ENCODE peak calls at places on chromosomes 5 and 9, in four cellular contexts. X is IMR-90, A is neuronal stem cell, Z is H1. L is an unnamed sample. For H3K36me3, the result is how much of the 10 kb centered on the place peaks cover.

GRCh38 chr9:132383462-132383883 is 23.2 kb downstream of the TTF1 start:
- DNase-seq in A (no peak), X (no peak), Z (no peak), L (no peak)

GRCh38 chr9:91812191-91812590 is 137.8 kb downstream of the ROR2 start:
- DNase-seq in Z (peak), A (no peak), X (no peak), L (no peak)

GRCh38 chr9:128159073-128159783 is 837 bp upstream of the BBLN start:
- DNase-seq in Z (no peak), A (no peak), X (no peak), L (no peak)

GRCh38 chr5:95471447-95471846 is 80.3 kb downstream of the FAM81B start:
- DNase-seq in X (no peak), Z (no peak), A (no peak), L (no peak)

GRCh38 chr5:115460476-115460875 is 84.1 kb downstream of the FEM1C start:
- DNase-seq in A (no peak), Z (no peak), X (peak), L (no peak)

GRCh38 chr9:82645591-82645990 is 417.4 kb downstream of the RASEF start:
- DNase-seq in Z (no peak), A (no peak), X (no peak), L (no peak)

GRCh38 chr5:79564798-79565279 is 47.4 kb upstream of the TENT2 start:
- DNase-seq in X (no peak), A (no peak), Z (no peak), L (no peak)

GRCh38 chr5:39194466-39195136 is 24.8 kb downstream of the FYB1 start:
- DNase-seq in A (no peak), X (peak), Z (no peak), L (peak)

GRCh38 chr5:67265951-67266350 is 69.4 kb upstream of the CD180 start:
- DNase-seq in Z (no peak), A (no peak), X (no peak), L (no peak)

GRCh38 chr9:121930970-121931369 is 162.1 kb downstream of the TTLL11 start:
- DNase-seq in A (no peak), Z (no peak), X (no peak), L (no peak)

GRCh38 chr5:36985387-36985786 is 108.8 kb downstream of the NIPBL start:
- DNase-seq in Z (no peak), A (no peak), X (peak), L (no peak)

GRCh38 chr5:88819332-88819999 is 63.5 kb downstream of the MEF2C start:
- DNase-seq in Z (no peak), A (no peak), X (no peak), L (no peak)

GRCh38 chr9:117734082-117734481 is 29.9 kb downstream of the TLR4 start:
- DNase-seq in X (no peak), A (no peak), Z (no peak), L (no peak)

GRCh38 chr5:64273276-64273675 is 107.6 kb downstream of the RNF180 start:
- DNase-seq in A (no peak), X (peak), Z (no peak), L (no peak)

GRCh38 chr5:119354522-119355243 is 1.1 kb upstream of the TNFAIP8 start:
- DNase-seq in Z (no peak), X (no peak), A (no peak), L (no peak)

GRCh38 chr9:115414561-115414960 is 296.6 kb upstream of the TNC start:
- DNase-seq in A (no peak), Z (no peak), X (no peak), L (no peak)

GRCh38 chr5:122697171-122697570 is 77.7 kb upstream of the SNX2 start:
- DNase-seq in A (no peak), X (no peak), Z (no peak), L (no peak)

GRCh38 chr5:10701567-10702039 is 59.4 kb downstream of the DAP start:
- DNase-seq in X (peak), Z (peak), A (peak), L (peak)

GRCh38 chr9:69946800-69947437 is 96.7 kb upstream of the MAMDC2 start:
- DNase-seq in X (peak), Z (no peak), A (no peak), L (peak)

DNA sequence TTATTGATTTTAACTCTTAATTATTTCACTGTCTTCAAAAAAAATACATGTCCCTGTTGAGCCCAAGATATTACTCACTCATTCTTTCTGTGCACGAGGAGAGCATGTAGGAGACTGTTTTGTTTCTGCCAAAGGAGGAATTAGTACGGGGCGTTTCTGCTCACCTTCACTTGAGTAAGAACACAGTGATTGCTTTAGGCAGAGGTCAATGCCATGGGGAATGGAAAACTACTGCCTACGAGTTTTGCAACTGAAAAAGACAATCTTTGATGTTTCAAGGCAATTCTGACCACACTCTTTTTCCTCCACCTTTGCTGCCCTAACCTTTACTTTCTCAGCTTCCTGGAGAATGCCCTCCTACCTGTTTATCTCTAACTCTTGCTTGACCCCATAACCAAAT is 109.4 kb downstream of the CCDC192 start:
- DNase-seq in X (no peak), A (no peak), Z (no peak), L (peak)
- H2BK120ac ChIP-seq in X (peak), A (no peak), Z (no peak), L (no peak)

GRCh38 chr5:69099302-69099701 is 5.5 kb downstream of the SLC30A5 start:
- DNase-seq in X (no peak), A (no peak), Z (no peak), L (no peak)
- H3K36me3 ChIP-seq in X (under half), A (under half), Z (under half), L (under half)

GRCh38 chr5:154648706-154649105 is 106.5 kb upstream of the LARP1 start:
- DNase-seq in Z (no peak), A (no peak), X (peak), L (no peak)

GRCh38 chr5:154648229-154648628 is 106.9 kb upstream of the LARP1 start:
- DNase-seq in X (no peak), Z (no peak), A (no peak), L (no peak)

GRCh38 chr5:154647760-154648143 is 107.4 kb upstream of the LARP1 start:
- DNase-seq in Z (no peak), X (no peak), A (no peak), L (no peak)

GRCh38 chr5:154644745-154645411 is 110.3 kb upstream of the LARP1 start:
- DNase-seq in A (no peak), X (no peak), Z (no peak), L (no peak)

DNA sequence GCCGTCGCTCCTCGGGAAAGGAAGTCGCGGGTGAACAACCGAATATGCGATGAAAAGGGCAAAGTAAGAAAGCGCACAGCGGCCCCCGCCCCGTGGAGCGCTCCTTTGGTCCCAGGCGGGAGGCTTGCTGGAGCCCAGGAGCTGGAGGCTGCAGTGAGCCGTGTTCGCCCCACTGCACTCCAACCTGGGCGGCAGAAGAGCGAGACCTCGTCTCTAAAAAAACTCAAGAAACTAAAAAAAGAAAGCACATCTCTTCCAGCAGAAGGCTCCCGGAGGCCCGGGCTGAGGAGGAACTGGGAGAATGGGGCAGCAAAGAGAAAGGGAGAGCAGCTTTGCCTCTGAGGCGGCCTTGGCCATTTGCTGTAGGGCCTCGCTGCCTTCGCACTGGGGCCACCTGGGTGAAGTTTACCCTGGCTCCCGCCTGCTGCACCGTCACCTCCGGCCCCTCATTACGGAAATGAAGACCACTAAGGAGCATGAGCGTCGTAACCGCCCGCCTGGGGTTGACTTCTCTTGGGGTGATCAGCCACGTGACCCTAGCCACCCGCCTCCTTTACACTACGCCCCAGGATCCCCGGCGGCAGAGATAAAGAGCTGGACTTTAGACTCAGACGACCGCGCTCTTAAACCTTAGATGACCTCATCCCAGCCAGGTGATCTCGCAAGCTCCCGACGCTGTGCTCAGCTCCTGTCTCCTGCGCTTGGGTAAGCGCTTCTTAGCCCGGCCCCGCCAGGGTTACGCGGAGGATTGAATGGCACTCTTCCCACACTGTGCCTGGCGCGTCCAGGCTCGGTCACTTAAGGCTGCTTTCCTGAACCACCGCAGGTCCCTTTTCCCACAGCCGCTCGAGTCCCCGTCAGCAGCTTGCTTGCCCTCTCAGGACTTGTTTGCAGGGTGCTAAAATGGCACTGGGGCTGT is 108.1 kb upstream of the LARP1 start:
- DNase-seq in Z (peak), A (no peak), X (peak), L (peak)
- H3K14ac ChIP-seq in Z (no peak), A (peak), X (no peak), L (no peak)

GRCh38 chr9:95316274-95316673 is 1.2 kb downstream of the FANCC start:
- DNase-seq in Z (no peak), A (no peak), X (no peak), L (no peak)

GRCh38 chr9:95315108-95315746 is 2.3 kb downstream of the FANCC start:
- DNase-seq in A (no peak), X (no peak), Z (no peak), L (no peak)

GRCh38 chr9:95316794-95317118 is 753 bp downstream of the FANCC start:
- DNase-seq in A (peak), X (peak), Z (no peak), L (peak)

GRCh38 chr9:95317893-95318211 is 343 bp upstream of the FANCC start:
- DNase-seq in A (no peak), Z (no peak), X (no peak), L (no peak)

DNA sequence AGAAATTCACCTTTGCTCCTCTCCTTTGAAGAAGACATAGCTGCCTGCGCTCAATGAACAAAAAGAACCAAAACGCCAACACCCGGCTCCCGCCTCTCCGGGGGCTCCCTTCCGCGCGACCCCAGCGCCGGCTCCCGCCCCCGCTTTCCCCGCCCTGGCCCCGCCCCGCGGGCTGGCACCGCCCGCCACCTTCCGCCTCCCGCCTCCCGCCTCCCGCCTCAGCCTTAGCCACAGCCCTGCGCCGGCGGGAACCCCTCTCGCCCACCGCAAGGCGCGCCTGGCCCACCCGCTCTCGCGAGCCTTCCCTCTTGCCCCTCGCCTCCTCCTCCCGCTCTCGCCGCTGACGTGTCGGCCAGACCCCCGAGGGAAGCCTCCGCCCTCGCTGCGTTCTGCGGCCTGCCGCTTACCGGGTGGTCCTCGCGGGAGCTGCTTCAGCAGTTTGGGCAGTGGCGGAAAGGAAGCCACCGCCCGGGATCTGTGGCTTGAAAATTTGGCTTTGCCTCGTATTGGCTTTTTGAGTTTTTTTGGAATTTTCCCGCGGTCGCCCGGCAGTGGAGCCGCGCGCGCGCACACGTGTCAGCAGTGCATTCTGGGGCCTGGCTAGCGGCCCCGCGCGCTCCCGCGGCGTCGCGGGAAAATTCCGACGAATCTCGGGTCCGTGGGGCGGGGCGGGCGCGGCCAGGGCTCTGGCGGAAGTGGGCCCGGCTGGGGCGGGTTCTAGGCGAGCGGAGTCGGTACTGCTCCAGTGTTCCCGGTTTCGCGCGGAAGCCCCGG is at the start of gene FANCC:
- DNase-seq in Z (peak), A (peak), X (peak), L (peak)
- H2BK120ac ChIP-seq in Z (peak), A (peak), X (peak), L (peak)

GRCh38 chr5:643351-643801 is 31.2 kb downstream of the CEP72 start:
- DNase-seq in A (no peak), X (no peak), Z (no peak), L (peak)
- H3K36me3 ChIP-seq in A (half or more), X (under half), Z (under half), L (half or more)

DNA sequence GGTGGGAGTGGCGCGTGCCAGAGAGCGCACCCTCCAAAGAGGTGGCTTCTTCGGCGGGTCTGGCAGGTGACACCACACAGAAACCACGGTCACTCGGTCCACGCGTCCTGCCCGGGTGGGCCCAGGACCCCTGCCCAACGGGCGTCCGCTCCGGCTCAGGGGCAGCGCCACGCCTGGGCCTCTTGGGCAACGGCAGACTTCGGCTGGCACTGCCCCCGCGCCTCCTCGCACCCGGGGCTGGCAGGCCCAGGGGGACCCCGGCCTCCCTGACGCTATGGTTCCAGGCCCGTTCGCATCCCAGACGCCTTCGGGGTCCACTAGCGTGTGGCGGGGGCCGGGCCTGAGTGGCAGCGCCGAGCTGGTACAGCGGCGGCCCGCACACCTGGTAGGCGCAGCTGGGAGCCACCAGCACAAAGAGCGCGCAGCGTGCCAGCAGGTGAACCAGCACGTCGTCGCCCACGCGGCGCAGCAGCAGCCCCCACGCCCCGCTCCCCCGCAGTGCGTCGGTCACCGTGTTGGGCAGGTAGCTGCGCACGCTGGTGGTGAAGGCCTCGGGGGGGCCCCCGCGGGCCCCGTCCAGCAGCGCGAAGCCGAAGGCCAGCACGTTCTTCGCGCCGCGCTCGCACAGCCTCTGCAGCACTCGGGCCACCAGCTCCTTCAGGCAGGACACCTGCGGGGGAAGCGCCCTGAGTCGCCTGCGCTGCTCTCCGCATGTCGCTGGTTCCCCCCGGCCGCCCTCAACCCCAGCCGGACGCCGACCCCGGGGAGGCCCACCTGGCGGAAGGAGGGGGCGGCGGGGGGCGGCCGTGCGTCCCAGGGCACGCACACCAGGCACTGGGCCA is 650 bp downstream of the TERT start:
- DNase-seq in A (no peak), Z (peak), X (no peak), L (no peak)
- H3K14ac ChIP-seq in A (peak), Z (no peak), X (no peak), L (no peak)

DNA sequence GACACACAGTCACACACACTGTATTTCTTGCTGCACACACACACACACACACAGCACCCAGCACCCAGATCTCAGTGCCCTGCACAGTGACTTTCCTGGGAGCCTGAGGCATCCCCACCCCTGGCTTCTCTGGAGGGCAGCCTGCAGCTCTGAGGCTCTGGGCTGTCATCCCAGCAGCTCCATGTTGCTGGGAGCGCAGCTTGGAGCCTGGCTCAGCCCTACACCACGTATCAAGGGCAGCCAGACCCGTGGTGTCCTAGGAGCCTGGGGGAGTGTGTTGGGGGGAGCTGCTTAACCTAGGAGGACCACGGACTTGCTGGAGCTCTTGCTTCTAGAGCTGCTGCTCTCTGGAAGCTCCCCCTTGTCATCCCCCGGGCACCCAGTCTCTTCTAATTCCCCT is 5.2 kb downstream of the IER5L start:
- DNase-seq in Z (no peak), X (no peak), A (no peak), L (no peak)
- H2BK120ac ChIP-seq in Z (no peak), X (peak), A (no peak), L (peak)

GRCh38 chr5:15034379-15034778 is 162.8 kb upstream of the ANKH start:
- DNase-seq in A (no peak), X (no peak), Z (no peak), L (no peak)

GRCh38 chr5:15026506-15026905 is 154.9 kb upstream of the ANKH start:
- DNase-seq in A (no peak), X (no peak), Z (no peak), L (no peak)

GRCh38 chr5:15027764-15028163 is 156.2 kb upstream of the ANKH start:
- DNase-seq in X (no peak), A (no peak), Z (no peak), L (peak)

GRCh38 chr5:15026944-15027343 is 155.4 kb upstream of the ANKH start:
- DNase-seq in X (no peak), Z (no peak), A (no peak), L (no peak)

GRCh38 chr5:15031180-15031579 is 159.6 kb upstream of the ANKH start:
- DNase-seq in A (no peak), Z (no peak), X (no peak), L (no peak)
- H3K36me3 ChIP-seq in A (under half), Z (under half), X (under half), L (under half)

GRCh38 chr9:130599625-130600024 is 20.2 kb downstream of the FUBP3 start:
- DNase-seq in Z (peak), A (no peak), X (no peak), L (no peak)
- H3K14ac ChIP-seq in Z (no peak), A (no peak), X (no peak), L (no peak)

DNA sequence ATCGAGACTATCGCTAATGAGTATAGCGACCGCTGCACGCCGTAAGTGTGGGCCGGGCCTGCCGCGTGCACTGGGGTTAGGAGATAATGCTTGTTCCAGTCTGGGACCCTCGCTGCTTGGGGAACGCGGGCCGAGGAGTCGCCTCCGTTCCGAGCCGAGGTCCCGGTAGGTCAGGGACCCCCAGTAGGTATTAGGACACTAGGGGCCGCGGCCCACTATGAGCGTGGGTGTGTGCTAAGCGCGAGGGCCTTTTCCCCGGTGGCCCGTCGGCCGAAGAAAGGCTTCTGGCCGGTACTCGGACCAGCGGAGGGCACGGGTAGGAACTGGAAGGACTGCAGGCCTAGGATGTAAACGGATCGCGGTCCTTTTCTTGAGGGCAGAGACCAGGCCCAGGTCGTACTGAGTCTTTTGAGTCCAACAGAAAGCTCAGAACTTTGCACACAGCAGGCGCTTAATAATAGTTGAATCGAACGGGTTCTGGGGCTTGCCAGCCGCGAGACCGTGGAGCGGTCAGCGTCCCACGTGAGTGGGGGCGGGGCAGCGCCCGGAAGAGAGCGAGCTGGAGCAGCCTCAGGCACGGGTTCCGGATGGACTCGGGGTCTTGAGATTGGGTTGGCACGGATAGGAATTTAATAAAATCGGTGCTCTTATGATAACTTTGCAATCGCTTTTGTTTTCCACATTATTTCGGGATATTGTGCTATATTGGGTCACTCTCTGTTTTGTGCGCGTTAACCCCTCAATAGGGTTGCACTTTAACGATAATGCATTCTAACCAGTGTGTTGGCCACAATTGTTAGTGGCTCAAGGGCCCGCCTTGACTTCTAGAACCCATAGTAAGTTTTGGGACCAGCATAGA is 733 bp downstream of the HSPA4 start:
- DNase-seq in X (peak), A (no peak), Z (peak), L (peak)
- H2BK120ac ChIP-seq in X (peak), A (no peak), Z (no peak), L (peak)